ENCODE peak calls at places on chromosomes 5 and 9, in five cellular contexts. One of them, this sample, is unnamed.

GRCh38 chr5:146005723-146006122 is 69.3 kb downstream of the SH3RF2 start:
- DNase-seq in fibroblast of pulmonary artery: no peak
- DNase-seq in IMR-90: no peak
- DNase-seq in A673: peak; percentile 42
- DNase-seq in heart left ventricle: no peak
- DNase-seq in this sample: no peak

GRCh38 chr5:120550358-120550757 is 86.3 kb downstream of the PRR16 start:
- DNase-seq in heart left ventricle: no peak
- DNase-seq in A673: no peak
- DNase-seq in IMR-90: peak; percentile 32
- DNase-seq in fibroblast of pulmonary artery: no peak
- DNase-seq in this sample: no peak

GRCh38 chr5:39758426-39758825 is 333.6 kb upstream of the DAB2 start:
- DNase-seq in A673: no peak
- DNase-seq in fibroblast of pulmonary artery: peak; percentile 21
- DNase-seq in heart left ventricle: no peak
- DNase-seq in IMR-90: no peak
- DNase-seq in this sample: no peak

GRCh38 chr9:109600142-109600541 is 102.0 kb upstream of the PTPN3 start:
- DNase-seq in fibroblast of pulmonary artery: peak; percentile 88
- DNase-seq in heart left ventricle: peak; percentile 22
- DNase-seq in IMR-90: peak; percentile 80
- DNase-seq in A673: peak; percentile 19
- DNase-seq in this sample: peak; percentile 16

GRCh38 chr9:91163773-91164471 is 197.8 kb downstream of the AUH start:
- DNase-seq in A673: no peak
- DNase-seq in IMR-90: no peak
- DNase-seq in fibroblast of pulmonary artery: no peak
- DNase-seq in heart left ventricle: no peak
- DNase-seq in this sample: peak; percentile 59

GRCh38 chr9:72324974-72325373 is 40.0 kb downstream of the ZFAND5 start:
- DNase-seq in A673: no peak
- DNase-seq in IMR-90: no peak
- DNase-seq in fibroblast of pulmonary artery: no peak
- DNase-seq in heart left ventricle: no peak
- DNase-seq in this sample: no peak

GRCh38 chr5:177290816-177291596 is 12.5 kb downstream of the RAB24 start:
- DNase-seq in fibroblast of pulmonary artery: no peak
- DNase-seq in heart left ventricle: no peak
- DNase-seq in A673: no peak
- DNase-seq in IMR-90: no peak
- DNase-seq in this sample: no peak

GRCh38 chr5:139561655-139562451 is 714 bp downstream of the UBE2D2 start:
- DNase-seq in fibroblast of pulmonary artery: peak; percentile 41
- DNase-seq in IMR-90: peak; percentile 34
- DNase-seq in heart left ventricle: peak; percentile 58
- DNase-seq in A673: peak; percentile 49
- DNase-seq in this sample: peak; percentile 65

GRCh38 chr9:87792831-87793288 is 66.9 kb downstream of the CTSL start:
- DNase-seq in fibroblast of pulmonary artery: peak; percentile 82
- DNase-seq in heart left ventricle: peak; percentile 71
- DNase-seq in IMR-90: peak; percentile 43
- DNase-seq in A673: no peak
- DNase-seq in this sample: peak; percentile 97
- H3K4me3 ChIP-seq in fibroblast of pulmonary artery: no peak overlapping the region
- H3K4me3 ChIP-seq in heart left ventricle: no peak overlapping the region
- H3K4me3 ChIP-seq in IMR-90: no peak overlapping the region
- H3K4me3 ChIP-seq in A673: no peak overlapping the region
- H3K4me3 ChIP-seq in this sample: peak overlapping the region; percentile 67

GRCh38 chr5:136750507-136750906 is 385.2 kb upstream of the TRPC7 start:
- DNase-seq in fibroblast of pulmonary artery: no peak
- DNase-seq in A673: peak; percentile 77
- DNase-seq in IMR-90: no peak
- DNase-seq in heart left ventricle: no peak
- DNase-seq in this sample: no peak

GRCh38 chr5:136743052-136743451 is 377.7 kb upstream of the TRPC7 start:
- DNase-seq in A673: no peak
- DNase-seq in fibroblast of pulmonary artery: no peak
- DNase-seq in IMR-90: no peak
- DNase-seq in heart left ventricle: no peak
- DNase-seq in this sample: no peak

GRCh38 chr5:136754216-136754615 is 388.9 kb upstream of the TRPC7 start:
- DNase-seq in IMR-90: no peak
- DNase-seq in heart left ventricle: no peak
- DNase-seq in A673: no peak
- DNase-seq in fibroblast of pulmonary artery: no peak
- DNase-seq in this sample: no peak

DNA sequence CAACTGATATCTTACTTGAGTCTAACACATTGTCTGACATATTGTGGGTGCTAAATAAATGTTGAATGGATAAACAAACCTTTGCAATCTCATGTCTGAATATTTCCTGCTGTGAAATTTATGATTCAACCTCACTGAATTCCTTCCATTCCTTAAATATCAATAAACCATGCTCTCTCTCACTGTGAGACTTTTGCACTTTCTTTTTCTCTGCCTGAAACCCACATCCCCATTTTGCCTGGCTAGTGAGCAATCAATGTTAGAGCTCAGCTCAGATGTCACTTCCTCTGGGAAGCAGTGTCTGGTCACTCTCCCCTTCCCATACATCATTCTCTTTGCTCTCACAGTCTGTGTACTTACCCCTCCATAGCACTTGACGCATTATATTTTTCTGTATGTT is 383.7 kb upstream of the TRPC7 start:
- DNase-seq in A673: no peak
- DNase-seq in IMR-90: peak; percentile 4
- DNase-seq in heart left ventricle: no peak
- DNase-seq in fibroblast of pulmonary artery: no peak
- DNase-seq in this sample: no peak
- TF ChIP-seq CTCF in A673: no peak
- TF ChIP-seq CTCF in IMR-90: no peak
- TF ChIP-seq CTCF in heart left ventricle: no peak
- TF ChIP-seq CTCF in fibroblast of pulmonary artery: no peak
- TF ChIP-seq CTCF in this sample: no peak

GRCh38 chr5:8828596-8829321 is 717.1 kb downstream of the SEMA5A start:
- DNase-seq in A673: no peak
- DNase-seq in heart left ventricle: no peak
- DNase-seq in fibroblast of pulmonary artery: peak; percentile 33
- DNase-seq in IMR-90: peak; percentile 39
- DNase-seq in this sample: no peak

GRCh38 chr5:8831854-8832253 is 714.0 kb downstream of the SEMA5A start:
- DNase-seq in fibroblast of pulmonary artery: peak; percentile 36
- DNase-seq in A673: no peak
- DNase-seq in heart left ventricle: no peak
- DNase-seq in IMR-90: peak; percentile 11
- DNase-seq in this sample: no peak

GRCh38 chr5:8827701-8828100 is 718.2 kb downstream of the SEMA5A start:
- DNase-seq in heart left ventricle: no peak
- DNase-seq in IMR-90: peak; percentile 57
- DNase-seq in A673: no peak
- DNase-seq in fibroblast of pulmonary artery: peak; percentile 24
- DNase-seq in this sample: no peak

GRCh38 chr5:8831251-8831650 is 714.6 kb downstream of the SEMA5A start:
- DNase-seq in IMR-90: no peak
- DNase-seq in A673: no peak
- DNase-seq in fibroblast of pulmonary artery: no peak
- DNase-seq in heart left ventricle: no peak
- DNase-seq in this sample: no peak

GRCh38 chr5:8829322-8830029 is 716.4 kb downstream of the SEMA5A start:
- DNase-seq in IMR-90: peak; percentile 100
- DNase-seq in A673: no peak
- DNase-seq in fibroblast of pulmonary artery: peak; percentile 99
- DNase-seq in heart left ventricle: no peak
- DNase-seq in this sample: no peak
- H3K4me3 ChIP-seq in IMR-90: no peak overlapping the region
- H3K4me3 ChIP-seq in A673: no peak overlapping the region
- H3K4me3 ChIP-seq in fibroblast of pulmonary artery: no peak overlapping the region
- H3K4me3 ChIP-seq in heart left ventricle: no peak overlapping the region
- H3K4me3 ChIP-seq in this sample: no peak overlapping the region

DNA sequence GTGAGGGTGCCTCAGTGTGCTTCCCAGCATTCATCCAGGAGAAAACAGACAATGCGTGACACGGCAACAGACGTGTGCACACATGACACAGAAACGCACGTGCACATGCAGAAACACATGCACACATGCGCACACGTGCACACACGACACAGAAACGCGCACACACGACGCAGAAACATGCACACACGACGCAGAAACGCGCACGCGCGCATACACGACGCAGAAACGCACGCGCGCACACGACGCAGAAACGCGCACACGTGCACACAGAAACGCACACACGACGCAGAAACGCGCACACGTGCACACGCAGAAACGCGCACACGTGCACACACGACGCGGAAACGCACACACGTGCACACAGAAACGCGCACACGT is 16.5 kb downstream of the TPPP start:
- DNase-seq in A673: no peak
- DNase-seq in fibroblast of pulmonary artery: no peak
- DNase-seq in heart left ventricle: no peak
- DNase-seq in IMR-90: no peak
- DNase-seq in this sample: no peak
- TF ChIP-seq CTCF in A673: no peak
- TF ChIP-seq CTCF in fibroblast of pulmonary artery: no peak
- TF ChIP-seq CTCF in heart left ventricle: no peak
- TF ChIP-seq CTCF in IMR-90: no peak
- TF ChIP-seq CTCF in this sample: no peak

GRCh38 chr9:6073731-6074130 is 58.3 kb upstream of the RANBP6 start:
- DNase-seq in fibroblast of pulmonary artery: no peak
- DNase-seq in IMR-90: peak; percentile 7
- DNase-seq in heart left ventricle: no peak
- DNase-seq in A673: no peak
- DNase-seq in this sample: no peak

GRCh38 chr9:6078382-6079105 is 63.1 kb upstream of the RANBP6 start:
- DNase-seq in heart left ventricle: no peak
- DNase-seq in fibroblast of pulmonary artery: no peak
- DNase-seq in IMR-90: no peak
- DNase-seq in A673: no peak
- DNase-seq in this sample: no peak

GRCh38 chr9:6080154-6080716 is 64.8 kb upstream of the RANBP6 start:
- DNase-seq in IMR-90: peak; percentile 82
- DNase-seq in A673: peak; percentile 95
- DNase-seq in heart left ventricle: peak; percentile 90
- DNase-seq in fibroblast of pulmonary artery: peak; percentile 90
- DNase-seq in this sample: peak; percentile 99

GRCh38 chr9:6076856-6077255 is 61.4 kb upstream of the RANBP6 start:
- DNase-seq in fibroblast of pulmonary artery: peak; percentile 81
- DNase-seq in heart left ventricle: no peak
- DNase-seq in IMR-90: peak; percentile 46
- DNase-seq in A673: no peak
- DNase-seq in this sample: no peak

GRCh38 chr9:6079386-6079785 is 64.0 kb upstream of the RANBP6 start:
- DNase-seq in A673: no peak
- DNase-seq in fibroblast of pulmonary artery: no peak
- DNase-seq in heart left ventricle: no peak
- DNase-seq in IMR-90: no peak
- DNase-seq in this sample: no peak
- H3K4me3 ChIP-seq in A673: peak overlapping the region; percentile 42
- H3K4me3 ChIP-seq in fibroblast of pulmonary artery: no peak overlapping the region
- H3K4me3 ChIP-seq in heart left ventricle: peak overlapping the region; percentile 43
- H3K4me3 ChIP-seq in IMR-90: no peak overlapping the region
- H3K4me3 ChIP-seq in this sample: no peak overlapping the region

This sample was measured in NB4.